ENCODE peak calls at places on chromosome 1, in four cellular contexts. H is hypothalamus, W is LoVo, R is ACHN. L is an unnamed sample.

GRCh38 chr1:51780927-51781326 is 97.6 kb downstream of the NRDC start:
- DNase-seq in W (no peak), R (no peak), H (no peak), L (no peak)

GRCh38 chr1:166814611-166815010 is 24.7 kb upstream of the POGK start:
- DNase-seq in R (peak; percentile 83), H (no peak), W (no peak), L (peak; percentile 41)

GRCh38 chr1:187696092-187696491 is 867.3 kb downstream of the PLA2G4A start:
- DNase-seq in W (no peak), H (no peak), R (no peak), L (no peak)

GRCh38 chr1:33928256-33928655 is 64.4 kb downstream of the HMGB4 start:
- DNase-seq in H (no peak), R (no peak), W (no peak), L (no peak)

GRCh38 chr1:41800237-41800902 is 118.4 kb downstream of the HIVEP3 start:
- DNase-seq in H (no peak), W (no peak), R (no peak), L (no peak)

GRCh38 chr1:233289676-233290075 is 5.8 kb downstream of the PCNX2 start:
- DNase-seq in R (no peak), H (no peak), W (no peak), L (no peak)

GRCh38 chr1:219480011-219480410 is 132.9 kb downstream of the ZC3H11B start:
- DNase-seq in R (no peak), W (no peak), H (no peak), L (no peak)

GRCh38 chr1:6273380-6273891 is 12.5 kb upstream of the GPR153 start:
- DNase-seq in R (peak; percentile 62), W (no peak), H (peak; percentile 62), L (peak; percentile 9)

GRCh38 chr1:59185163-59185855 is 111.6 kb upstream of the FGGY start:
- DNase-seq in W (no peak), R (no peak), H (no peak), L (no peak)

L was measured in AG04449.